ENCODE peak calls at places on chromosomes 6 and 20, in four cellular contexts. K is HepG2, W is fibroblast of lung, A is endothelial cell of umbilical vein. C is an unnamed sample. For H3K36me3, the result is how much of the 10 kb centered on the place peaks cover.

GRCh38 chr6:169620171-169621125 is 81.4 kb downstream of the WDR27 start:
- DNase-seq in K (peak), W (peak), A (no peak), C (peak)

GRCh38 chr6:136846046-136846445 is 23.7 kb downstream of the PEX7 start:
- DNase-seq in K (peak), W (peak), A (peak), C (peak)

GRCh38 chr6:18155273-18155863 is at the start of gene KDM1B:
- DNase-seq in K (peak), W (peak), A (peak), C (peak)

GRCh38 chr20:19540401-19540800 is 217.7 kb upstream of the RIN2 start:
- DNase-seq in K (no peak), W (no peak), A (no peak), C (no peak)

GRCh38 chr6:116388924-116389323 is 18.2 kb downstream of the DSE start:
- DNase-seq in K (no peak), W (no peak), A (peak), C (no peak)

GRCh38 chr6:159623156-159623555 is 69.9 kb downstream of the SOD2 start:
- DNase-seq in K (no peak), W (no peak), A (no peak), C (no peak)

GRCh38 chr6:73969982-73970960 is 274.3 kb downstream of the CD109 start:
- DNase-seq in K (peak), W (peak), A (peak), C (peak)

GRCh38 chr20:23637282-23638221 is at the start of gene CST3:
- DNase-seq in K (peak), W (peak), A (peak), C (peak)

GRCh38 chr6:153108320-153108719 is 22.8 kb downstream of the RGS17 start:
- DNase-seq in K (no peak), W (peak), A (peak), C (no peak)

GRCh38 chr6:147345902-147346301 is 141.7 kb downstream of the STXBP5 start:
- DNase-seq in K (no peak), W (no peak), A (no peak), C (no peak)

GRCh38 chr6:139641412-139641811 is 267.0 kb upstream of the CITED2 start:
- DNase-seq in K (no peak), W (no peak), A (no peak), C (no peak)

GRCh38 chr6:122322824-122323223 is 76.6 kb upstream of the HSF2 start:
- DNase-seq in K (no peak), W (peak), A (peak), C (peak)

GRCh38 chr6:4645713-4646356 is 130.4 kb upstream of the CDYL start:
- DNase-seq in K (no peak), W (no peak), A (no peak), C (no peak)

GRCh38 chr20:38674178-38675133 is 49.8 kb upstream of the SLC32A1 start:
- DNase-seq in K (no peak), W (peak), A (peak), C (peak)

GRCh38 chr20:2261105-2261504 is 34.7 kb upstream of the TGM3 start:
- DNase-seq in K (peak), W (no peak), A (no peak), C (no peak)

GRCh38 chr20:50504231-50504823 is 5.9 kb upstream of the PTPN1 start:
- DNase-seq in K (peak), W (peak), A (peak), C (no peak)

GRCh38 chr6:69090132-69090531 is 455.1 kb downstream of the ADGRB3 start:
- DNase-seq in K (no peak), W (peak), A (no peak), C (no peak)

GRCh38 chr20:24473435-24473834 is 4.0 kb downstream of the SYNDIG1 start:
- DNase-seq in K (no peak), W (no peak), A (no peak), C (no peak)

GRCh38 chr6:167146977-167147376 is 10.8 kb downstream of the GPR31 start:
- DNase-seq in K (no peak), W (no peak), A (no peak), C (no peak)

GRCh38 chr6:150029749-150030148 is 4.4 kb upstream of the RAET1L start:
- DNase-seq in K (no peak), W (no peak), A (no peak), C (no peak)

GRCh38 chr20:35006009-35006408 is 50.3 kb downstream of the MYH7B start:
- DNase-seq in K (no peak), W (no peak), A (no peak), C (no peak)

DNA sequence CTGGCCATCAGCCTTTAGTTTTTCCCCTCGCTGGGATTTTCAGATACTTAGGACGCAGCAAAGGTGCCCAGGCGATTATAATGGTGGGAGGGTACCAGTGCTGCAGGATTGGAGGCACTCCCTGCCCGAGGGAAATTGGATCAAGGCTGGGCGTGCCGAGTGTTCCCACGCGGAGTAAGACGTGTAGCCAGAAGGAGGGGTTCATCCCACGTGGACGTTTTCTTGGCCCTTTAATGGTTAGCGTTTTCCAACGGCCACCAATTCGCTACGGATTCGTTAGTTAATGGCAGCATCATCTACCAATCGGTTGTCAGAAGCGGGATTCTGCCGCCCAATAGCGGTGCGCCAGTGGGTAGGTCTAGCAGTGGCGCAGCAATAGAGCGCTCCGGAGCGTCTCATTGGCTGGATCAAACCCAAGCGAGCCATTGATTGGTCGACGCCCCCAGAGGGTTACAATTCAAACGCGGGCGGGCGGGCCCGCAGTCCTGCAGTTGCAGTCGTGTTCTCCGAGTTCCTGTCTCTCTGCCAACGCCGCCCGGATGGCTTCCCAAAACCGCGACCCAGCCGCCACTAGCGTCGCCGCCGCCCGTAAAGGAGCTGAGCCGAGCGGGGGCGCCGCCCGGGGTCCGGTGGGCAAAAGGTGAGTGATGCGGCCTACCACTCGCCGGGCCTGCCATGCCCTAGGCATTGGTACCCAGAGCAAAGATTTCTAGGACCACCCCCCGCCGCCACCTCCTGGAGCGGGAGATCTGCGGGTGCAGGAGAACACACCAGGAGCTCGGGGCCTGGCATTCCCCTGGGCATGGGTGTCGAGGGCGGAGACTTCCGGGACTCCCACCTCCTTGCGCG is at the start of gene UBE2C:
- DNase-seq in K (peak), W (peak), A (peak), C (peak)
- H3K36me3 ChIP-seq in K (under half), W (under half), A (under half), C (under half)

DNA sequence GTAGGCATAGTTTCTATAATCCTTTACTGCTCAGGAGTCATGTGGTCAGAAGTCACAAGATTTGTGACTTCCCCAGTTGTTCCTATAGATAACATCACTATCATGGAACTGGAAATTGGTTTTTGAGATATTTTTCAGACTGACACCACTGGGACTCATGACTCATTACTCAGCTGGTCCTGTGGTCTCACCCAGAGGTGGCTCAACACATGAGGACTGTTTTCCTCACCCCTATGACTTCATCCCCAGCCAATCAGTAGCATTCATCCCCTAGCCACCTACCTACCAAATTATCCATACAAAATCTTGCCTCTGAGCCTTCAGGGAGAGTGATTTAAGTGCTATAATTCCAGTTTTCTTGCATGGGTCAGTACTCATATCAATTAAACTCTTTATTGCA is 1217.7 kb downstream of the EPHA7 start:
- DNase-seq in K (no peak), W (peak), A (no peak), C (no peak)
- H3K27ac ChIP-seq in K (no peak), W (no peak), A (no peak), C (no peak)

DNA sequence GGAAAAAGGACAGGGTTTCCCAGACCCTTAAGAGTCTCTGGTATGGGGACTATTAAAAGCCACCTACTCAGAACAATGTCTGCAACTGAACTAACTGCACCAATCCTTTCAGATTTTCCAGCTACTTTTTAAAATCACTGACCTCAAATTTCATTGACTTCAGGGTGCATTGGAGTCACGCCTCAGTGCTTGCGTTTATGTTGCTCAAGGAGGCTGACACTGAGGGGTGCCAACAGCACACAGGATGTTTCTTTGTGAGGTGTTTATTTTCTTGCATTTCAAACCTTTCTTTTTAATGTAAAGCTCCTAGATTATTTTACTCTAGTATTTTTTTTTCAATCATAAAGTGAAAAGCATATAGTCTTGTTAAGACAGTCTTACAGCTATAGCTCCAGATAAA is 402.0 kb upstream of the SLC35B3 start:
- DNase-seq in K (no peak), W (no peak), A (no peak), C (no peak)
- TF ChIP-seq EZH2 in K (no peak), W (no peak), A (no peak), C (no peak)

GRCh38 chr20:47253860-47254259 is 102.6 kb downstream of the ZMYND8 start:
- DNase-seq in K (no peak), W (no peak), A (no peak), C (no peak)

GRCh38 chr20:47249913-47250312 is 106.6 kb downstream of the ZMYND8 start:
- DNase-seq in K (peak), W (no peak), A (no peak), C (no peak)

GRCh38 chr20:47250360-47250759 is 106.1 kb downstream of the ZMYND8 start:
- DNase-seq in K (peak), W (no peak), A (no peak), C (no peak)

GRCh38 chr20:47252879-47253307 is 103.6 kb downstream of the ZMYND8 start:
- DNase-seq in K (no peak), W (no peak), A (no peak), C (no peak)

DNA sequence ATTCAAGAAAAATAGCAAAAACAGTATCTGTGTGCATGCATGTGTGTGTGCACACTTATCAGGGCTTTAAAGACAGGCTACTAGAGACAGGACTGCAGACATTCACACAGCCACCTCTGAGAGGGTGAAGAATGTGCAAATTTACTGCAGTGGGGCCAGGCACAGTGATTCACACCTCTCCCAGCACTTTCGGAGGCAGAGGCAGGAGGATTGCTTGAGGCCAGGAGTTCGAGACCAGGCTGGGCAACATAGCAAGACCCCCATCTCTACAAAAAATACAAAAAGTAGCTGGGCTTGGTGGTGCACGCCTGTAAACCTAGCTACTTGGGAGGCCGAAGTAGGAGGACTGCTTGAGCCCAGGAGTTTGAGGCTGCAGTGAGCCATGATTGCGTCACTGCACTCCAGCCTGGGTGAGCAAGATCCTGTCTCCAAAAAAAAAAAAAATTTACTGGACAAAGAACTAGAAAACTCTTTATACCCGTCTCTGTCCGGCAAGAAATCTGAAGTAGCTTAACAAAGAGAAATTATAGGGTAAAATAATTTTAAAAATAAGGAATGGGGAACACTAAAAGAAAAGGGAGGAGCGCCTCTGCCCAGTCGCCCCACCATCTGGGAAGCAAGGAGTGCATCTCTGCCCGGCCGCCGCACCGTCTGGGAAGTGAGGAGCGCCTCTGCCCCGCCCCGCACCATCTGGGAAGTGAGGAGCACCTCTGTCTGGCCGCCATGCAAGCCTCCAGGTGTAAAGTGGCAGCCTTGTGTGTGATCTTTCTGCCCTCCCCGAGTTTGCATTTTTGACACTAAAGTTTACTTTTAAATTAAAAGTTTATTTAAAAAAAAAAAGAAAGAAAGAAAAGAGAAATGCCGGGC is 105.1 kb downstream of the ZMYND8 start:
- DNase-seq in K (no peak), W (no peak), A (no peak), C (no peak)
- H3K36me3 ChIP-seq in K (half or more), W (under half), A (under half), C (under half)

DNA sequence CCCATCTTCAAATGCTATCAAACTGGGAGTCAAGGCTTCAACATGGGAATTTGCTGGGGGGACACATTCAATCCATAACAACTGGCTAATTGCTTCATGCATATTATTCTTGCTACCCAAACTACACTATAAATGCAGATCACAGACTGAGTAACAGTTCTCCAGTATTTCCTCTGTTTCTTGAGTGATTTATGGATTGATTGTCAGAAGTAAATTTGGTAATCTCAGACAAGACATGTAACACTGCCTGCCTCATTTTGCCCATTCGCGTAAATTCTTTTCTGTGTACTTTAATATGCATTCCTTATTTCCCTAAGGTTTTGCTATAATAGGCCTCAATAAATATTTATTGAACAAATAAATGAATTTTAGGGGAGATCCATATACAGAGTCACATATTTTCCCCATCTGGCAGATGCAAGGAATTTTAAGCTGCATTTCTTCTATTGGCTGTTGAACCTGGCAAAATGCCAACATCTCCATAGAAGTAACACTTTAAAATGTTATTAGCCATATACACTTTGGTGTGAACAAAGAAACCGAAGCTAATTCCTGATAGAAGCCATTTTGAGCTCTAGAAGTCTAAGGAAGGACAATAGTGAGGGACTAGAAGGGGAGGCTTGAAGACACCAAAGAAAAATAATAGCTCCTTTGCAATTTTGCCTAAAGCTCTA is 98.2 kb downstream of the QRSL1 start:
- DNase-seq in K (no peak), W (no peak), A (no peak), C (no peak)
- H3K27ac ChIP-seq in K (no peak), W (no peak), A (no peak), C (no peak)

GRCh38 chr20:15419856-15420255 is 1082.4 kb upstream of the FLRT3 start:
- DNase-seq in K (no peak), W (no peak), A (no peak), C (no peak)
- TF ChIP-seq EZH2 in K (no peak), W (no peak), A (no peak), C (no peak)